ENCODE peak calls at places on chromosomes 1 and 21, in five cellular contexts. O, L, P, D and T are unnamed samples.
A peak's percentile ranks its signal among the peaks of the same experiment; 100 is the strongest.

GRCh38 chr1:111600886-111601386 is 18.7 kb upstream of the RAP1A start:
- DNase-seq in L (no peak), P (no peak), O (no peak), D (peak; percentile 98), T (no peak)

GRCh38 chr1:246081856-246082668 is 425.0 kb downstream of the SMYD3 start:
- DNase-seq in L (no peak), O (no peak), P (no peak), D (no peak), T (no peak)

GRCh38 chr1:161921990-161922389 is 101.7 kb downstream of the OLFML2B start:
- DNase-seq in L (no peak), P (no peak), D (no peak), O (no peak), T (no peak)

GRCh38 chr1:7104053-7104738 is 318.9 kb downstream of the CAMTA1 start:
- DNase-seq in P (no peak), L (no peak), O (no peak), D (no peak), T (no peak)

GRCh38 chr1:116545359-116545705 is 25.5 kb downstream of the CD58 start:
- DNase-seq in O (no peak), L (no peak), D (no peak), P (no peak), T (no peak)

GRCh38 chr1:59433440-59433813 is 136.5 kb downstream of the FGGY start:
- DNase-seq in L (no peak), O (no peak), D (no peak), P (no peak), T (no peak)

GRCh38 chr21:14942801-14943490 is 121.9 kb downstream of the NRIP1 start:
- DNase-seq in L (no peak), O (no peak), P (peak; percentile 91), D (no peak), T (no peak)

GRCh38 chr21:42411197-42411869 is 7.6 kb downstream of the UBASH3A start:
- DNase-seq in P (peak; percentile 32), O (no peak), D (no peak), L (peak; percentile 44), T (peak; percentile 25)

GRCh38 chr1:154729598-154729997 is 121.6 kb upstream of the ADAR start:
- DNase-seq in P (no peak), D (no peak), L (no peak), O (no peak), T (no peak)

GRCh38 chr1:110347182-110347893 is 8.2 kb downstream of the RBM15 start:
- DNase-seq in O (no peak), P (no peak), D (no peak), L (peak; percentile 13), T (no peak)

GRCh38 chr1:24711329-24711728 is 33.9 kb upstream of the CLIC4 start:
- DNase-seq in L (no peak), P (peak; percentile 43), O (no peak), D (no peak), T (no peak)

GRCh38 chr1:247335871-247336270 is 4.2 kb upstream of the ZNF496 start:
- DNase-seq in L (no peak), D (no peak), P (no peak), O (no peak), T (no peak)

GRCh38 chr1:38693031-38693430 is 166.5 kb downstream of the RRAGC start:
- DNase-seq in P (no peak), L (no peak), D (no peak), O (no peak), T (no peak)

GRCh38 chr21:43721225-43721605 is 2.3 kb downstream of the PDXK start:
- DNase-seq in P (no peak), L (no peak), D (no peak), O (no peak), T (no peak)

GRCh38 chr1:172966844-172967540 is 83.7 kb downstream of the TNFSF18 start:
- DNase-seq in L (no peak), D (no peak), P (no peak), O (no peak), T (no peak)

GRCh38 chr21:34808569-34809204 is 139.9 kb downstream of the CLIC6 start:
- DNase-seq in P (no peak), D (no peak), L (no peak), O (no peak), T (no peak)

GRCh38 chr1:58403894-58404293 is 142.6 kb downstream of the OMA1 start:
- DNase-seq in D (no peak), O (no peak), P (no peak), L (no peak), T (no peak)

GRCh38 chr1:160567858-160568682 is 11.2 kb downstream of the CD84 start:
- DNase-seq in P (no peak), L (peak; percentile 48), D (no peak), O (no peak), T (no peak)

GRCh38 chr1:27525296-27526271 is 35.6 kb upstream of the WASF2 start:
- DNase-seq in L (peak; percentile 97), O (peak; percentile 81), P (no peak), D (peak; percentile 53), T (no peak)

GRCh38 chr1:47755368-47755990 is 241.7 kb downstream of the TRABD2B start:
- DNase-seq in D (no peak), P (peak; percentile 35), L (peak; percentile 80), O (peak; percentile 93), T (peak; percentile 13)

GRCh38 chr1:44672254-44672955 is 1.9 kb downstream of the TMEM53 start:
- DNase-seq in P (no peak), L (peak; percentile 52), O (no peak), D (peak; percentile 71), T (no peak)

GRCh38 chr1:26045712-26046312 is at the start of gene SLC30A2:
- DNase-seq in L (no peak), D (no peak), P (no peak), O (peak; percentile 74), T (no peak)

GRCh38 chr1:26043765-26044164 is 2.2 kb downstream of the SLC30A2 start:
- DNase-seq in P (no peak), O (no peak), D (no peak), L (peak; percentile 79), T (no peak)

GRCh38 chr1:26044971-26045711 is 777 bp downstream of the SLC30A2 start:
- DNase-seq in L (peak; percentile 59), O (peak; percentile 72), D (no peak), P (no peak), T (no peak)

GRCh38 chr1:26046313-26047031 is 554 bp upstream of the SLC30A2 start:
- DNase-seq in P (no peak), O (peak; percentile 57), L (no peak), D (no peak), T (no peak)

GRCh38 chr1:26044414-26044813 is 1.5 kb downstream of the SLC30A2 start:
- DNase-seq in P (no peak), D (no peak), L (no peak), O (no peak), T (no peak)
- TF ChIP-seq KDM1A in P (no peak), D (no peak), L (peak; percentile 92), O (no peak), T (no peak)

DNA sequence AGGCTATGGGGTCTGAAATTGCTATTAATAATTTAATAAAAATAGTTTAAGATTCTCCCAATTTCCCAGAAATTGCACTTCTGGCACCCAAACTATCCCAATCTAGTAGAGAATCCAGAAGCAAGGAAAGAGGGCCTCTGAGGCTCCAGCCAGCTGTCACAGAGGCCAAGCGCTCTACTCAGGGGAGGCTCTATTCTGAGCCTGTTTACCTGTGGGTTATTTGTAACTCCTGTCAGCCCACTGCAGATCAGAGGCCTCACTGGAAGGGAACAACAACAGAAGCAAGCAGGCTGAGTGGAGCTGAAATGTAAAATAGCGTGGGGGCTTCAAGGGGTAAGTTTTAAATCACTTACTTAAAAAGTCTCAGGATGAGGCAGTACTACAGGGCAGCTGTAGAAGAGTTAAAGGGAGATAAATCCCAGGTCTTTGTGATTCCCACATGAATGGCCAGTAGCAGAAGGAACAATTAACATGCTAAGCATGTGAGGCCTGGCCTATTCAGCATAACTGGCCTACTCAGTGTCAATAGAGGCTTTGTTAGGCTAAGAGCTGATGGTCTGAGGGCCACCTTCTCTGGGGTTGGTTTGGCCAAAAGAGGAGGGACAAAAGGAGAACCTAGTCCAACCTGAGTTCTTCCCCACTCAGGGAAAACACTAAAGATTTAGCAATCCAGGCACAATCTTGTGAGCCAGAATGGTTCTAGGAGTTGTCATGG is 12.8 kb downstream of the ZNF687 start:
- DNase-seq in D (no peak), O (no peak), L (no peak), P (no peak), T (no peak)
- H3K4me1 ChIP-seq in D (no peaks in the 10 kb centered on the region), O (peaks cover 21% of the 10 kb centered on the region), L (no peaks in the 10 kb centered on the region), P (no peaks in the 10 kb centered on the region), T (no peaks in the 10 kb centered on the region)

GRCh38 chr1:220342853-220343252 is 70.6 kb upstream of the RAB3GAP2 start:
- DNase-seq in O (no peak), D (no peak), L (no peak), P (no peak), T (no peak)
- TF ChIP-seq KDM1A in O (no peak), D (no peak), L (no peak), P (no peak), T (no peak)

GRCh38 chr1:147565189-147565980 is 24.1 kb downstream of the BCL9 start:
- DNase-seq in O (no peak), P (no peak), D (no peak), L (no peak), T (no peak)
- H3K4me1 ChIP-seq in O (peaks cover 10% of the 10 kb centered on the region), P (no peaks in the 10 kb centered on the region), D (no peaks in the 10 kb centered on the region), L (no peaks in the 10 kb centered on the region), T (no peaks in the 10 kb centered on the region)

DNA sequence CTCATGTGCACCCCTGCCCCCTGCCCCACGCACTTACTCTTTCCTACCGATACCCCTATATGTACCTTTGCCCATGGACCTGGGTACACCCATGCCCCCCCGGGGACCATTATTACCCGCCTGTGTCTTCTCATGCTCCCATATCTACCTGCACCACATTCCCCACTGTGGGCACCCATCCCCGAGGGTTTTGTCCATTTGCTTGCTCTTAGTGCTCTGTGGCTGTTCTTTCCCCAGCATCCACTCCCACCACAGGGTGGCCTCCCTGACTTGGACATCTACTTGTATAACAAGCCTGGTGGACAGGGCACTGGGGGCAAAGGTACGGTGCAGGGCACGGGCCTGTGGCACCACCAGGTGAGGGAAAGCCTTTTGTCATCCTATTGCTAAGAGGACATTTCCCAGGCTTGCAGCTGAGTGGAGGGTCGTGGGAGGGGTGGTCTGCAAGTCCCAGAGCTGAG is 14.6 kb downstream of the HYI start:
- DNase-seq in O (no peak), L (no peak), P (no peak), D (no peak), T (no peak)
- TF ChIP-seq KDM1A in O (no peak), L (no peak), P (no peak), D (no peak), T (no peak)

DNA sequence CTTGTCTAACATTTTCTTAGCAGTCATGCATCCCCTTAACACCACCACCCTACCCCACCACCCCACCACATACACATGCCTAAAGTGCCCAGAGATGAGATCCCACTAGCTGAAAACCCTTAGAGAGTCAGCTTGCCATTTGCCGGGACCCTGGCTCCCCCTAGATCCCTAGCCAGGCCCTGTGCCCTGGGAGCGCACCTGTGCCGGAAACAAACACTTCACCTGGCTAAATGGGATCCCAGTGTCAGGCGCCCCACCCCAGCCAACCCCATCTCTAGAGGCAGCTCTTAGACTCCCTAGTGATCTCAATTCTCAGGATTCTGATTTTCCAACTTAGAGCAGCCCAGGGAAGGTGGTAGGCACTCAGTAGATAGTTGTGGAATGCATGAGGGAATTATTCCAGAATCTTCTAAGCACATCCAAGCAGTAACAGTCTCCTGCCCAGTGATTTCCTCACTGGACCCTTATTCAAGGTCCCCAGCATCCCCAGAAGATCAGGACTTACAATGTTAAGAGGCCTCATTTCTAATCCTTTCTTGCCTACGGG is 105.2 kb downstream of the LAMC2 start:
- DNase-seq in L (no peak), D (no peak), P (no peak), O (no peak), T (no peak)
- H3K4me1 ChIP-seq in L (no peaks in the 10 kb centered on the region), D (no peaks in the 10 kb centered on the region), P (no peaks in the 10 kb centered on the region), O (peaks cover 5% of the 10 kb centered on the region), T (no peaks in the 10 kb centered on the region)

GRCh38 chr1:16220101-16220500 is 7.6 kb upstream of the ARHGEF19 start:
- DNase-seq in O (no peak), D (no peak), L (no peak), P (no peak), T (no peak)
- TF ChIP-seq KDM1A in O (no peak), D (no peak), L (no peak), P (no peak), T (no peak)